ENCODE peak calls at places on chromosomes 4 and X, in four cellular contexts. M is fibroblast of lung, I is dorsolateral prefrontal cortex, L is SK-N-SH. N is an unnamed sample.

GRCh38 chr4:85724801-85725548 is 250.0 kb downstream of the ARHGAP24 start:
- DNase-seq in I (no peak), M (no peak), L (no peak), N (no peak)

GRCh38 chrX:87755493-87755892 is 237.9 kb downstream of the KLHL4 start:
- DNase-seq in M (no peak), I (no peak), L (no peak), N (no peak)

GRCh38 chr4:155796031-155796430 is 37.2 kb downstream of the GUCY1B1 start:
- DNase-seq in I (no peak), M (peak), L (peak), N (no peak)

GRCh38 chr4:152679414-152680281 is at the start of gene TMEM154:
- DNase-seq in I (peak), M (peak), L (peak), N (no peak)

GRCh38 chr4:72031868-72032619 is at the start of gene NPFFR2:
- DNase-seq in M (peak), I (peak), L (peak), N (no peak)

GRCh38 chr4:139921551-139922184 is 232.3 kb downstream of the MAML3 start:
- DNase-seq in L (no peak), M (no peak), I (no peak), N (no peak)

GRCh38 chr4:67087897-67088296 is 457.4 kb downstream of the CENPC start:
- DNase-seq in I (no peak), L (peak), M (no peak), N (no peak)

GRCh38 chr4:177155454-177155853 is 154.2 kb upstream of the NEIL3 start:
- DNase-seq in I (no peak), M (no peak), L (peak), N (no peak)

GRCh38 chrX:74925210-74926088 is at the start of gene NEXMIF:
- DNase-seq in I (peak), M (peak), L (peak), N (no peak)

GRCh38 chrX:35800479-35800878 is 2.3 kb downstream of the MAGEB16 start:
- DNase-seq in M (no peak), I (no peak), L (no peak), N (no peak)

GRCh38 chrX:46837543-46838481 is 969 bp downstream of the RP2 start:
- DNase-seq in M (peak), I (no peak), L (peak), N (no peak)

GRCh38 chr4:53593765-53594164 is 2.5 kb upstream of the LNX1 start:
- DNase-seq in M (no peak), L (no peak), I (no peak), N (no peak)

GRCh38 chr4:53595204-53595603 is 3.9 kb upstream of the LNX1 start:
- DNase-seq in L (no peak), I (no peak), M (no peak), N (no peak)

GRCh38 chr4:53592128-53592527 is 842 bp upstream of the LNX1 start:
- DNase-seq in I (no peak), L (no peak), M (peak), N (no peak)

GRCh38 chr4:53591372-53591892 is at the start of gene LNX1:
- DNase-seq in I (no peak), L (no peak), M (no peak), N (no peak)

DNA sequence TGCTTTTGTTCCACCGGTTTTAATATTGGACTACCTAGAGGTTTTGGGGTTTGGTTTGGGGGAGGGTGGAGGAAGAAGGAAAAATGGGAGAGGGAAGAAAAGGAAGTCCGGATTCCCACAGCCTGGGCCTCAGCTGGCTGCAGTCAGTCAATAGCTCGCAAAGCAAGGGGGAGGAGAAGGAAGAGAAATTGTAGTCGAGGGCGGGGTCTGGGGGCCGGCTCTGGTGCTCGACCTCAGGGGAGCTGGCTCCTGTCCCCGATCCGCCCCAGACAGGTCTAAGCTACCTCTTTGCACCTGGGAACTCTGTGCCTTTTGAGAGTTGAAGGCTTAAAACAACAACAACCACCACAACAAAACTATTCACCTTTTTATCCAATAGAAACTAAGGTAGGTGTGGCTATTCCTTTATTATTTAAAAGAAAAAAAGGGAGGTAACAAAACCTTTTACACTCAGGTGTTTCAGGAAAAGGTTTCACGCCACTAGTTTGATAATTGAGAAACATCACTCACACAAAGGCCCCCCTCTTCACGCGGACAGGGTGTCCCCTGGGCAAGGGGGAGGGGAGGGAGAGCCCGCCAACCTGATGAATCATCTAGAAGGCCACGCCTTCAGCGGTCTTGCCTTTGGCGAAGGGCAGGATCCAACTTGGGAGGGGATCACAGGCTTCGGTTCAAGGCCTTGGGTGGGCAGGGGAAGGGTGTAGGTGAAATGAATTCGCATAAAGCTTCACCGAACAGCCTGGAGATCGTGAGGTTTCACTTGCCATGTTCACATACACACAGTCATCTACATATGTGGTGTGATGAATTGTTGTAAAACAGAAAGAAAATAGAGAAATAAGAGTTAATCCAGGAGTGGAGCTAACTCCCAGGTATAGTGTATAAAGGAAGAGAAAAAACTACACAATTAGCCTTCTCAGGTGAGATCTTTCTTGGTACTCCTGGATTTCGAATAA is 1.7 kb upstream of the LNX1 start:
- DNase-seq in L (no peak), M (peak), I (no peak), N (no peak)
- H3K27ac ChIP-seq in L (no peak), M (no peak), I (no peak), N (no peak)

DNA sequence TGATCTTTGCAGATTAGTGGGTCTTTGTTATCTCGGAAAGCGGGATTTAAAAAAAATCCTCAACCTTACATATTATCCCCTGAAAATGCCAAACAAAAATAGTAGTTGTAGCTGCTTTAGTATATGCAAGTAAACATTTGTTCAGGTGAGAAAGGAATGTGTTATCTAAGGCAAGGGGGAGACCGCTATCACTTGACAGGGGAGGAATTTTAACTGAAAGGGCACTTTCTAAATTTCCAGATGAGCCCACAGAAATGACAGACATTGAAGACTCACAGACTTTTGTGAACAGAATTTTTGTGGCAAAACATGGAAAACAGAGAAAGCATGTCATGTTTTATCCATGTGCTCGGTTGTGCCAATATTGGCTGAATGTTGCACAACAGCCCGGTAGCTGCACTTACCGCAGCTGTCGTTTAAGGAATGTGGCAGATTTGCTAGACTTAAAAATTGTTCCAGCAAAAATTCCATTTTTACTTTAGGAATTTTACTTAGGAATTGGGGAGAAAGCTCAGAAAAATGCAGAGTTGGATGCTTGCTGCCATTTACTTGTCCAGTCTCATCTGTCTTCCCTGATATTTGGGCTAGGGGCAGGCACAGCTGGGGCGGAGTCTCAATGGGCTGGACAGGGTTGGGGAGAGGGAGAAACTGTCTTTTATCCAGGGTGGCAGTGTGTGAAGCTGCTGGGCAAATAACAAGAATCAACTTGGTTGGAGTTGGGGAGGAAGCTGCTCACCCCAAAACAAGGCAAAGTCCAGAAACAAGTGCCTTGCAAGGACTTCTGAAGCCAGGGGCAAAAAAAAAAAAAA is 94.6 kb upstream of the RPS6KA3 start:
- DNase-seq in L (no peak), M (peak), I (no peak), N (no peak)
- H3K4me3 ChIP-seq in L (no peak), M (no peak), I (no peak), N (no peak)

GRCh38 chr4:169207436-169208089 is 63.2 kb downstream of the SH3RF1 start:
- DNase-seq in M (peak), L (no peak), I (no peak), N (no peak)
- H3K27ac ChIP-seq in M (no peak), L (peak), I (no peak), N (no peak)

DNA sequence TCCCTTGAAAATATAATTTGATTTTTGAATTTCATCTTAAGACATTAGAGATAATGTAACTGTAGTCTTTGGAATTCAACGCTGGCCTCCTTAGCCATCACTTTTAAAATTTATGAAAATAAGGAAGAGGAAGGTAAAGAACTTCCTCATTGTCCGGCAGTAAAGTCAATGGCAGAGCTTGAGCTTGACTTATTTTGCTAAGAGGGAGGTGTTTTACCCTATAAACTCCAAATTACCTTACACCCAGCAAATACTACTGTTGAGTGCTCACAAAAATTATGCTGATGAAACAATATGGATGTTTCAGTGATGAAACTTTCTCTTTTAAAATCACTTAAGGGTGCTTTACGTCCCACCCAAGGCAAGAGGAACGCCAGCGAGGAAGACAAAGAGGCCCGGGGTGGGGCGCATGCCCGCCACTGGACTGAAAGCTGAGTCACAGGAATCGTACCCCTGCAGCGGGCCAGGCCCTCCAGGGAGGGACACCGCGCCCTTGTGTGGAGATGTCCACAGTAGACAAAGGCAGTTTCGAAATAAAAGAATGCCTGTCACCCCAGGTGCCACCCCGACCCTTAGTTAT is 603 bp upstream of the TMSB4X start:
- DNase-seq in M (peak), I (no peak), L (peak), N (no peak)
- H3K4me3 ChIP-seq in M (peak), I (peak), L (peak), N (peak)

DNA sequence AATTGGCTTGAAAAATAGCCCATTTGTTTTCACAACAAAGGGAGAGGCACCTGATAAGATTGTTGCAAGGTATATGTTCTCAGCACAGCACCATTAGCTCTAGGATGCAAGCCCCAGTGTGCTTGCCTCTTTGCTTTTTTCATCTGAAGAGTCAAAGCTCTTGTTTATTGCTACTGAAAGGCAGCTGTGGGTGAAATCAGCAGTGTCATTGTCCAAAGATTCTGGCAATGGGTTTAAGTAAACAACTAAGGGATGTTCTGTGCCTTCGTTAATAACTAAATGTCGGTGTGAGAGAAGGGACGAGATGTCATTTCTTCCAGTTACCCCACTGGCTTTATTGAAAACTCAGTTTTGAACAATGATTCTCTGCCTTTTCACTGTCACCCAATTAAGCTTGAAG is 567.7 kb downstream of the KCNIP4 start:
- DNase-seq in I (no peak), L (no peak), M (no peak), N (no peak)
- H3K27ac ChIP-seq in I (peak), L (no peak), M (no peak), N (no peak)

GRCh38 chr4:36218121-36218520 is 26.2 kb downstream of the ARAP2 start:
- DNase-seq in M (no peak), L (no peak), I (no peak), N (no peak)
- H3K4me3 ChIP-seq in M (no peak), L (no peak), I (no peak), N (no peak)

DNA sequence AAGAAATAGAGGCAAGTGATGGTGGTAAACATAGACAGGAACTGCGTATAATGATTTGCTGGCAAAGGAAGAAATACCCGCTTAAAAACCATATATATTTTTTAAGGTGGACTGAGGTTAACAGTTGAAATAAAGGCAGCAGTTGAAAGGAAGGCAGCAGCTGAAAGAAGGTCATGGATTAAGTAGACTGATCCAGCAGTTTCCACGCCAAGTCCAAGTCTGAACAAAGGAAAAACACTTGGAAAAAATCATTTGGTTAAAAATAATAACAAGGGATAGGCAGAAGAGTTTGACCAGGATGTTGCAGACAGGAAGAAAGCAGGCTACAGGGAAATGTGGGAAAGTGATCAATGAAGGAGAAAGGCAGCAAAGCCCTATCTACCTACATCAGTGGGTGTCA is 93.6 kb downstream of the AMELX start:
- DNase-seq in M (no peak), L (no peak), I (no peak), N (no peak)
- H3K27ac ChIP-seq in M (no peak), L (no peak), I (no peak), N (no peak)

GRCh38 chr4:128803783-128804182 is 5.7 kb upstream of the JADE1 start:
- DNase-seq in M (no peak), I (no peak), L (no peak), N (no peak)

GRCh38 chr4:128800305-128800704 is 9.2 kb upstream of the JADE1 start:
- DNase-seq in M (no peak), L (no peak), I (no peak), N (no peak)

DNA sequence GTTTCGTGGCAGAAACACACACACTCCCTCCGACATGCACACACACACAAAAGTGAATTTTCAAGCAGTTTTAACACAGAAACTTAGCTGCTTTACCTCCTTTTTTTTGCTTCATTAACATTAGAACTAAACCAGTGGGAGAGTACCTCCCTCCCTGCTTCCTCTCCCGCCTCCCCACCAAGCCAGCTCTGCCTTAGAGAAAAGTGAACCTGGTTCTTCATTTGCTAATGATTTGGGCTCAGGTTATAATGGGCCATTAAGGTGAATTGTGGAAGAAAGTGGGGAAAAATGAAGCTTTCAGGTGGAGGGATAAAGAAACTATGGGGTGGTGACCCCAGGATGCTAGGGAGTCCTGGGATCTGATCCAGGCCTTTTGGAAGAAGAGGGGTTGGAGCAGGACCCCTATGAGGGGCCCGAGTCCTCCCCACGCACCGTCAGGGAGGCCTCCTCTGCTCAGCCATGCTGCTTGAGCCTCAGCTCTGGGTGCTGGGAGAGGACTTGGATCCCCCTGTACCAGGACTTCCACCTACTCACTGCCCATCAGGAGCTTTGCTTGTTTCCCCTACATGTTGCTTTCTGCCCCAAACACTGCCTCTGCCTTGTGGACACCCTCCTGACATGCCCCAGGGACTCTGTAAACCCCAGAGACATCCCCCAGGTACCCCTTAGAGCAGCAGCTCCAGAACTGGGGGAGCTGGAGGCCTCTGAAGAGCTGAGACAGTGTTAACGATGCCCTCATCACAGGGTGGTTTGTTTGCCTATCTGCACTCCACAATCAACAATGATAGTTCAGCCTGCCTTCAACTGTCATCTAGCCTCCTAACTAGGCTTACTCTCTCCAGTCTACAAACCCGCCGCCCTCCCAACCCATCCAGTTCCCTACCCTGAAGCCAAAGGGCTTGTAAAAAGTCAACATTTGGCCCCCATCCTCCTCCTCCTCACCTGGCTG is 6.5 kb upstream of the JADE1 start:
- DNase-seq in M (no peak), L (no peak), I (no peak), N (no peak)
- H3K4me3 ChIP-seq in M (no peak), L (no peak), I (no peak), N (no peak)